ENCODE peak calls at places on chromosomes 4 and X, in five cellular contexts. R is right lobe of liver, E is fibroblast of mammary gland, V is GM06990, A is suprapubic skin. Y is an unnamed sample.

GRCh38 chrX:1265061-1265460 is 3.6 kb upstream of the CSF2RA start:
- DNase-seq in E (no peak), V (no peak), R (no peak), A (no peak), Y (no peak)

GRCh38 chr4:40722576-40723161 is 27.1 kb upstream of the NSUN7 start:
- DNase-seq in E (no peak), R (peak), A (no peak), V (peak), Y (no peak)

GRCh38 chr4:30719363-30720020 is 677 bp upstream of the PCDH7 start:
- DNase-seq in R (peak), E (peak), A (no peak), V (peak), Y (no peak)

GRCh38 chr4:64158648-64159326 is 250.5 kb downstream of the TECRL start:
- DNase-seq in R (no peak), A (no peak), E (peak), V (no peak), Y (peak)

GRCh38 chr4:149344436-149344835 is 471.2 kb downstream of the IQCM start:
- DNase-seq in V (no peak), E (peak), A (no peak), R (no peak), Y (peak)

GRCh38 chr4:14877246-14878220 is 124.7 kb upstream of the CPEB2 start:
- DNase-seq in V (no peak), A (no peak), E (no peak), R (no peak), Y (no peak)

GRCh38 chrX:149881081-149881711 is at the start of gene MAGEA8:
- DNase-seq in E (no peak), V (no peak), A (no peak), R (no peak), Y (no peak)

GRCh38 chr4:172578712-172579111 is 589.9 kb upstream of the GALNT7 start:
- DNase-seq in R (no peak), E (peak), A (no peak), V (no peak), Y (no peak)

GRCh38 chrX:30060718-30061117 is 154.6 kb upstream of the MAGEB2 start:
- DNase-seq in R (no peak), V (no peak), E (peak), A (no peak), Y (no peak)

GRCh38 chrX:153411255-153411987 is at the start of gene ZFP92:
- DNase-seq in A (no peak), V (peak), R (no peak), E (no peak), Y (no peak)

GRCh38 chrX:153409414-153410101 is 1.7 kb upstream of the ZFP92 start:
- DNase-seq in A (no peak), V (no peak), E (no peak), R (no peak), Y (no peak)

GRCh38 chrX:153410328-153410727 is 944 bp upstream of the ZFP92 start:
- DNase-seq in V (no peak), A (no peak), E (no peak), R (no peak), Y (no peak)

GRCh38 chrX:153411988-153412574 is 809 bp downstream of the ZFP92 start:
- DNase-seq in R (no peak), A (no peak), E (no peak), V (no peak), Y (no peak)

GRCh38 chrX:153410888-153411254 is 401 bp upstream of the ZFP92 start:
- DNase-seq in E (no peak), V (no peak), A (no peak), R (no peak), Y (no peak)
- H3K4me3 ChIP-seq in E (no peak), V (peak), A (peak), R (peak), Y (peak)

GRCh38 chr4:13547563-13548041 is 3.3 kb upstream of the NKX3-2 start:
- DNase-seq in R (no peak), E (no peak), A (no peak), V (no peak), Y (no peak)
- H3K4me3 ChIP-seq in R (peak), E (no peak), A (peak), V (peak), Y (peak)

DNA sequence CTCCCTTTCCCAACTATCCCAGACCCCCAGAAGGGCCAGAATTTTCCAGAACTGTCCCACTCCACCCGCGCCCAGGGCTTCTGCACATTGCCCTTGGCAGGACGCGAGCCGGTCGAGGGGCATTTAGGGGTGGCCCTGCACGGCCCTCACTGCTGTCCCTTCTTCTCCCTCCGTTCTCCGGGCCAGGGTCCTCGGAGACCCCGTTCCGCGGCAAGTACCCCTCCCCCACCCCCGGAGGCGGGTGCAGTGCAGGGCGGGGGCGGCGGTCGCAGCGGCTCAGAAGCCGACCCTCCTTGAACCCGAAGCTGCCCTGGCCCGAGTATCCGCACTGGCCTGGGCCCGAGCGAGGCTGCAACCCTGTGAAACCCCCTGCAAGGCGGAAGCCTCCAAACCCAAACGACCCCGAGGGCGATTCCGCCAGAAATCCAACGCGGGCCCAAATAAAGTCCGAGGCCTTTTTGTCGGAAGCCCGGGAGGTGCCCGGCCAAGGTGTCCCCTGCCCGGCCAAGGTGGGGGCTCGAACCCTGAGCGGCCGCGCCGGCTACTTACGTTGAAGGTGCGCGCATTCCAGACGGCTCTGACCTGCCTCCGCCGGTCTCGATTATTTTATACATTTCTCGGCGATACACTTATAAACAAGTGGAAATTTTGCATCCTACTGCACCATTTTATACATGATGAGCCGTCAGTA is 53.2 kb upstream of the TMEM33 start:
- DNase-seq in A (no peak), R (no peak), V (no peak), E (no peak), Y (no peak)
- H3K4me3 ChIP-seq in A (peak), R (peak), V (no peak), E (no peak), Y (peak)

GRCh38 chr4:5925419-5926187 is 32.7 kb upstream of the CRMP1 start:
- DNase-seq in E (no peak), R (no peak), V (no peak), A (no peak), Y (no peak)
- H3K4me3 ChIP-seq in E (no peak), R (no peak), V (no peak), A (no peak), Y (no peak)

DNA sequence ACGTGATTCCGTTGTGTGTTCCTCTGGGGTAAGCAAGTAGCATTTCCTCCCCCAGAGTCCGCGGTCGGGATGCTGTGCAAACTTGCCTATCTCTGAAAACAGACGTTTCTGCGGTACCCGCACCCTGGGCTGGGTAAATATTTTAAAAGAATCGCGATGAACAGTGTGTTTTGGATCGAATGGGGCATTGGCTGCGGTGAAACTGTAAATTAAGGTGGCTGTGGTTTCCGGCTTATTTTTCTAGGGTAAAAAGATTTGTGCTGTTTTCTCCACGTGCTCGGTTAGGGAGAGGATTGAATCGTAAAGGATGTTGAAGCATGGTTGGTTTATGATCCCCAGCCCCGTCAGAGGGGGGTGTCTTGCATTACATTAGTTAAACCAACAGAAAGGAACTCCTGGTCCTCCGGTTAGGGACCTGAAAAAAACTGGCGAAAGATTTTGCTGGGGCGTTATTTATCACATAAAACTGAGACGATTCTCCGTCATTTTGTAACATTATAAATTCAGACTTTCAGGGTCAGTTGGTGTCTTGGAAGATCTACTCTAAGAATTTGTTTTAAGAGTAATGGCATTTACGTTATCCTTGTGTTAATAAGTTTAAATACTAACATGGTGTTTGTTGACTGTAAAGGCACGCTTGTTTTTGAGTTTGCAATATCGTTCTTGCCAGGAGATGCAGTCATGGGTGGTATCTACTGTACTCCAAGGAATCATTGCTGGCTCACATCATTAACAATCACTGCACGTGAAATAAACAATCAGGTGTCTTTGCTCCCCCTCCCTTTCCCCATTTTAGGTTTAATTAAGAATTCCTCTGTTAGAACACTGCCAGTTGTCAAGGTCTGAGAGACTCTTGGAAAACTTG is 1.4 kb downstream of the HHIP start:
- DNase-seq in E (peak), R (no peak), A (no peak), V (no peak), Y (no peak)
- H3K4me3 ChIP-seq in E (peak), R (no peak), A (peak), V (no peak), Y (peak)

DNA sequence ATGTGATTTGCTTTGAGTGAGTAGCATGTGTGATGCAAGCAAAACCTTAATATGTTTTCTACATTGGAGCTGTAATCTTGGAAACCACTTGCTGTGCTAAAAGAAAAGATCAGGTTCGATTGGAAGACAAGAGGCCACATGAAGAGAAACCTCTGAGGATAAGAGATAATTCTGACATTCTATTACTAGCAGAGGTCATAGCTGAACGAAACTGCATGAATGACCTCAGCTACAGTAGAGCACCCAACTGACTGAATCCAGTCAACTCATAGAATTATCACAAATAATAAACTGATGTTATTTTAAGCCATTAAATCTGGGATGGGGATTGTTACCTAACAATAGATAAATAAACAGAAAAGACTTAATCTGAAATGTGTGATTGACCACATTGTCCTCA is 147.1 kb downstream of the CAMK2D start:
- DNase-seq in R (no peak), E (no peak), V (no peak), A (no peak), Y (no peak)
- H3K4me3 ChIP-seq in R (no peak), E (no peak), V (no peak), A (no peak), Y (no peak)

DNA sequence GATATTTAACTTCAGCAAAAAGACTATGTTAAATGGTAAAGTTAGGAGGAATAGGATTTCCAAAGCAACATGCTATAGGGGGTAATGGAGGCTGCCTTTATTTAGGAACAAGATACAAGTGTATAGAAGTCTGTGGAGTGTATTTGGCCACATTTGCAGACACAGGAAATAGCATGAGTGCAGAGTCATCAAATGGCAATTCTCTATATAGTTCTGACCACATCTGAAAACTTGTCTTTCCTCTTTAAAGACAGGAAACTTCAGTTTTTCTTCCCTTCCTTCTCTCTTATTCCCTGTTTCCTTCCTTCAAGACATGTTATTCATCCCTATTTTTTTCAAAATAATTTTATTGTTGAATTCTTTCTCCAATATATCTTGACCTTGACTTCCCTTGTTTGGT is 119.3 kb upstream of the PITX2 start:
- DNase-seq in V (no peak), R (no peak), A (no peak), E (peak), Y (no peak)
- H3K4me3 ChIP-seq in V (no peak), R (no peak), A (no peak), E (no peak), Y (no peak)

DNA sequence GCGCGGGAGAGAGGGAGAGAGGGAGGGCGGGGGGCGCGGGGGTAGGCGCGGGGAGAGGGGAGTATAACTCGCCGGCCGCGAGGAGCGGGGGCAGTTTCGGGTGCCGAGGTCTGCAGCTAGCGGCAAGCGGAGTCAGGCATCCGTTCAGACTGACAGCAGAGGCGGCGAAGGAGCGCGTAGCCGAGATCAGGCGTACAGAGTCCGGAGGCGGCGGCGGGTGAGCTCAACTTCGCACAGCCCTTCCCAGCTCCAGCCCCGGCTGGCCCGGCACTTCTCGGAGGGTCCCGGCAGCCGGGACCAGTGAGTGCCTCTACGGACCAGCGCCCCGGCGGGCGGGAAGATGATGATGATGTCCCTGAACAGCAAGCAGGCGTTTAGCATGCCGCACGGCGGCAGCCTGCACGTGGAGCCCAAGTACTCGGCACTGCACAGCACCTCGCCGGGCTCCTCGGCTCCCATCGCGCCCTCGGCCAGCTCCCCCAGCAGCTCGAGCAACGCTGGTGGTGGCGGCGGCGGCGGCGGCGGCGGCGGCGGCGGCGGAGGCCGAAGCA is at the start of gene POU4F2:
- DNase-seq in E (peak), A (peak), V (no peak), R (no peak), Y (no peak)
- H3K4me3 ChIP-seq in E (no peak), A (peak), V (no peak), R (no peak), Y (peak)

Y was measured in skeletal muscle cell.